ENCODE peak calls at places on chromosome 16, in five cellular contexts. Y is IMR-90, G is fibroblast of lung, V is progenitor cell of endocrine pancreas, A is cardiac muscle cell. H is an unnamed sample.

GRCh38 chr16:85258166-85258565 is 145.9 kb upstream of the CIBAR2 start:
- DNase-seq in Y (no peak), G (no peak), V (no peak), A (no peak), H (no peak)

GRCh38 chr16:842631-843560 is 42.4 kb upstream of the GNG13 start:
- DNase-seq in Y (no peak), G (no peak), V (no peak), A (no peak), H (no peak)

GRCh38 chr16:70304892-70305448 is 6.0 kb downstream of the DDX19B start:
- DNase-seq in Y (no peak), G (peak), V (no peak), A (no peak), H (no peak)

GRCh38 chr16:22035094-22035675 is 27.3 kb downstream of the MOSMO start:
- DNase-seq in Y (no peak), G (no peak), V (no peak), A (peak), H (no peak)

GRCh38 chr16:12661656-12662172 is 142.0 kb downstream of the CPPED1 start:
- DNase-seq in Y (peak), G (peak), V (peak), A (peak), H (no peak)

GRCh38 chr16:79182618-79183017 is 417.9 kb downstream of the MAF start:
- DNase-seq in Y (no peak), G (peak), V (no peak), A (no peak), H (no peak)

GRCh38 chr16:64983983-64984382 is 137.9 kb downstream of the CDH11 start:
- DNase-seq in Y (peak), G (peak), V (no peak), A (peak), H (no peak)

GRCh38 chr16:14334366-14335105 is 263.4 kb downstream of the MRTFB start:
- DNase-seq in Y (no peak), G (no peak), V (no peak), A (no peak), H (no peak)

GRCh38 chr16:87325480-87325879 is 8.3 kb upstream of the C16orf95 start:
- DNase-seq in Y (peak), G (no peak), V (no peak), A (no peak), H (no peak)

GRCh38 chr16:71738820-71739219 is 14.3 kb upstream of the PHLPP2 start:
- DNase-seq in Y (no peak), G (no peak), V (no peak), A (no peak), H (no peak)

GRCh38 chr16:2288701-2289100 is 20.8 kb upstream of the RNPS1 start:
- DNase-seq in Y (no peak), G (no peak), V (no peak), A (no peak), H (no peak)

GRCh38 chr16:51155901-51156810 is 5.1 kb upstream of the SALL1 start:
- DNase-seq in Y (peak), G (peak), V (peak), A (peak), H (no peak)

GRCh38 chr16:10577305-10578202 is 2.8 kb downstream of the EMP2 start:
- DNase-seq in Y (no peak), G (no peak), V (no peak), A (peak), H (no peak)

GRCh38 chr16:13708361-13708760 is 211.6 kb upstream of the ERCC4 start:
- DNase-seq in Y (no peak), G (no peak), V (no peak), A (no peak), H (no peak)

GRCh38 chr16:48623304-48624016 is 13.5 kb upstream of the N4BP1 start:
- DNase-seq in Y (peak), G (peak), V (peak), A (peak), H (peak)

GRCh38 chr16:89061086-89061485 is 32.6 kb upstream of the ACSF3 start:
- DNase-seq in Y (no peak), G (no peak), V (no peak), A (no peak), H (no peak)

GRCh38 chr16:85225721-85226120 is 113.4 kb upstream of the CIBAR2 start:
- DNase-seq in Y (no peak), G (no peak), V (no peak), A (no peak), H (no peak)

GRCh38 chr16:72270531-72270930 is 98.6 kb upstream of the PMFBP1 start:
- DNase-seq in Y (no peak), G (no peak), V (no peak), A (no peak), H (no peak)

GRCh38 chr16:56195151-56195550 is 3.9 kb downstream of the GNAO1 start:
- DNase-seq in Y (no peak), G (peak), V (no peak), A (no peak), H (no peak)

GRCh38 chr16:85425061-85425662 is 188.0 kb upstream of the GSE1 start:
- DNase-seq in Y (no peak), G (no peak), V (peak), A (no peak), H (no peak)

GRCh38 chr16:68384293-68385255 is 63.7 kb downstream of the SMPD3 start:
- DNase-seq in Y (no peak), G (no peak), V (no peak), A (peak), H (no peak)
- TF ChIP-seq CTCF in Y (no peak), G (no peak), V (peak), A (no peak), H (no peak)

GRCh38 chr16:77132051-77132618 is 58.9 kb upstream of the MON1B start:
- DNase-seq in Y (no peak), G (no peak), V (no peak), A (no peak), H (no peak)

GRCh38 chr16:77133706-77134105 is 57.3 kb upstream of the MON1B start:
- DNase-seq in Y (no peak), G (no peak), V (no peak), A (no peak), H (no peak)

GRCh38 chr16:77131398-77131797 is 59.6 kb upstream of the MON1B start:
- DNase-seq in Y (no peak), G (no peak), V (no peak), A (no peak), H (no peak)

DNA sequence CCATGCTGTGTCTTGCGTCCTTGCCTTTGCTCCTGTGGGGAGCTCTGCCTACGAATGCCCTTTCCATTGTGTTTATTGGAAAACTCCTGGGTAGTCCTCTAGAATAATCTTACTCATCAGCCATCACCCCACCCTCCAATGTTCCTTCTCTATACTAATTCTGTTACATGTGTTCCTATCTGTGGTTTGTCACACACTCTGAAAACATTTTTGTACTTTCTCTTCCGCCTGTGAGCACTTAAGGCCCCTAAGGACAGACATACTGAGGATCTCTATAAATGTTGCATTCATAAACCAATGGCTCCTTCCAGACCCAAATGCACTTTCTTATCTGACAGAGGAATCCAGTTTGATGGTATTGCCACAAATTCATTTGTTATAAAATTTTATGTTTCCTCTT is 53.9 kb upstream of the MON1B start:
- DNase-seq in Y (no peak), G (no peak), V (no peak), A (no peak), H (no peak)
- TF ChIP-seq CTCF in Y (no peak), G (no peak), V (no peak), A (no peak), H (no peak)

GRCh38 chr16:57735755-57736418 is at the start of gene KATNB1:
- DNase-seq in Y (no peak), G (no peak), V (no peak), A (peak), H (no peak)
- TF ChIP-seq CTCF in Y (no peak), G (no peak), V (no peak), A (no peak), H (no peak)

GRCh38 chr16:25256821-25257503 is 683 bp downstream of the ZKSCAN2 start:
- DNase-seq in Y (peak), G (peak), V (peak), A (peak), H (no peak)
- TF ChIP-seq CTCF in Y (no peak), G (no peak), V (peak), A (peak), H (no peak)